ENCODE peak calls at places on chromosomes 1 and 21, in six cellular contexts. A is sigmoid colon, O is gastrocnemius medialis, M is tibial nerve, F is HL-60, I is heart right ventricle. Y is an unnamed sample.

GRCh38 chr1:53669511-53670191 is 69.3 kb downstream of the GLIS1 start:
- DNase-seq in A (no peak), F (no peak), I (no peak), O (no peak), M (no peak), Y (no peak)

GRCh38 chr1:10968411-10968826 is 44.0 kb upstream of the TARDBP start:
- DNase-seq in F (no peak), M (no peak), I (no peak), A (no peak), O (no peak), Y (no peak)

GRCh38 chr1:223445402-223445801 is 52.2 kb downstream of the CCDC185 start:
- DNase-seq in F (no peak), A (no peak), M (no peak), O (no peak), I (no peak), Y (no peak)

GRCh38 chr1:170194451-170194850 is 48.7 kb downstream of the NTMT2 start:
- DNase-seq in A (no peak), I (no peak), M (no peak), F (no peak), O (no peak), Y (no peak)

GRCh38 chr1:24908591-24909259 is 21.4 kb downstream of the RUNX3 start:
- DNase-seq in A (no peak), M (no peak), F (no peak), I (no peak), O (no peak), Y (no peak)

GRCh38 chr1:113928129-113928949 is 785 bp upstream of the HIPK1 start:
- DNase-seq in F (no peak), A (no peak), M (no peak), O (no peak), I (no peak), Y (no peak)

GRCh38 chr1:93474291-93474690 is 26.4 kb downstream of the FNBP1L start:
- DNase-seq in M (no peak), I (no peak), A (no peak), F (no peak), O (no peak), Y (no peak)

GRCh38 chr1:230165526-230165925 is 98.5 kb downstream of the GALNT2 start:
- DNase-seq in M (no peak), A (no peak), I (no peak), O (no peak), F (no peak), Y (no peak)

GRCh38 chr21:32463367-32463766 is 50.9 kb downstream of the EVA1C start:
- DNase-seq in I (no peak), F (no peak), M (no peak), O (no peak), A (no peak), Y (no peak)

GRCh38 chr1:178412400-178412770 is 84.4 kb downstream of the CLEC20A start:
- DNase-seq in O (no peak), I (no peak), M (no peak), F (no peak), A (no peak), Y (no peak)

GRCh38 chr1:6688001-6688400 is 13.6 kb downstream of the DNAJC11 start:
- DNase-seq in O (no peak), M (no peak), I (no peak), F (no peak), A (no peak), Y (no peak)

GRCh38 chr21:34845521-34846213 is 176.9 kb downstream of the CLIC6 start:
- DNase-seq in M (no peak), I (no peak), F (peak), O (no peak), A (no peak), Y (peak)

GRCh38 chr1:203663820-203664219 is 37.2 kb downstream of the ATP2B4 start:
- DNase-seq in A (no peak), M (no peak), O (no peak), I (no peak), F (no peak), Y (no peak)

GRCh38 chr1:171590022-171590421 is 32.0 kb upstream of the MYOCOS start:
- DNase-seq in F (no peak), M (no peak), A (no peak), I (no peak), O (no peak), Y (peak)

GRCh38 chr1:196309386-196309785 is 298.9 kb downstream of the KCNT2 start:
- DNase-seq in A (no peak), O (no peak), I (no peak), M (no peak), F (no peak), Y (peak)

GRCh38 chr21:29018540-29018939 is 609 bp downstream of the RWDD2B start:
- DNase-seq in I (no peak), F (no peak), O (no peak), M (no peak), A (no peak), Y (no peak)

GRCh38 chr1:160570847-160571246 is 8.4 kb downstream of the CD84 start:
- DNase-seq in O (no peak), F (no peak), I (no peak), A (no peak), M (no peak), Y (no peak)

GRCh38 chr1:195766709-195767108 is 841.5 kb downstream of the KCNT2 start:
- DNase-seq in A (no peak), F (no peak), I (no peak), O (no peak), M (no peak), Y (no peak)

GRCh38 chr1:69494171-69494570 is 73.6 kb upstream of the LRRC7 start:
- DNase-seq in I (no peak), A (no peak), F (no peak), M (no peak), O (no peak), Y (no peak)

GRCh38 chr1:17630048-17630830 is 90.7 kb downstream of the ARHGEF10L start:
- DNase-seq in A (peak), O (peak), I (peak), M (peak), F (peak), Y (no peak)

GRCh38 chr1:102796429-102796828 is 311.9 kb downstream of the COL11A1 start:
- DNase-seq in A (no peak), M (no peak), I (no peak), O (no peak), F (no peak), Y (no peak)

GRCh38 chr1:193102662-193103061 is 2.6 kb downstream of the GLRX2 start:
- DNase-seq in M (no peak), A (no peak), I (no peak), O (no peak), F (no peak), Y (no peak)

GRCh38 chr1:46244656-46245371 is 2.7 kb upstream of the RAD54L start:
- DNase-seq in O (no peak), I (no peak), F (peak), M (no peak), A (no peak), Y (no peak)

GRCh38 chr1:192943108-192943507 is 116.1 kb downstream of the UCHL5 start:
- DNase-seq in A (no peak), I (no peak), O (no peak), F (no peak), M (no peak), Y (no peak)

GRCh38 chr1:109255097-109255651 is 5.8 kb downstream of the CELSR2 start:
- DNase-seq in O (no peak), I (no peak), M (no peak), A (no peak), F (no peak), Y (no peak)

GRCh38 chr1:223504741-223505140 is 111.5 kb downstream of the CCDC185 start:
- DNase-seq in O (no peak), A (no peak), I (no peak), M (no peak), F (no peak), Y (peak)

GRCh38 chr1:60345621-60346020 is 272.1 kb upstream of the C1orf87 start:
- DNase-seq in M (no peak), O (no peak), A (no peak), I (no peak), F (no peak), Y (no peak)

GRCh38 chr21:38351961-38352521 is 95.2 kb downstream of the KCNJ15 start:
- DNase-seq in A (no peak), M (no peak), O (no peak), F (no peak), I (no peak), Y (peak)

GRCh38 chr1:59125711-59126320 is 171.1 kb upstream of the FGGY start:
- DNase-seq in M (no peak), A (no peak), O (no peak), I (no peak), F (no peak), Y (no peak)

GRCh38 chr1:41355356-41355755 is 5.9 kb upstream of the FOXO6 start:
- DNase-seq in O (no peak), A (no peak), I (no peak), F (no peak), M (no peak), Y (no peak)

GRCh38 chr1:156282143-156282478 is 514 bp downstream of the SMG5 start:
- DNase-seq in M (no peak), I (no peak), O (no peak), F (no peak), A (no peak), Y (no peak)

GRCh38 chr1:212968385-212968863 is 18.1 kb downstream of the VASH2 start:
- DNase-seq in I (no peak), M (no peak), O (no peak), A (peak), F (no peak), Y (no peak)

GRCh38 chr1:69913967-69914366 is 291.4 kb downstream of the LRRC40 start:
- DNase-seq in F (no peak), O (no peak), A (no peak), M (no peak), I (no peak), Y (peak)

GRCh38 chr1:97433094-97433493 is 487.7 kb downstream of the DPYD start:
- DNase-seq in A (no peak), O (no peak), F (no peak), M (no peak), I (no peak), Y (no peak)

GRCh38 chr1:78043436-78043835 is 2.3 kb upstream of the GIPC2 start:
- DNase-seq in F (no peak), M (no peak), O (no peak), I (no peak), A (no peak), Y (no peak)

GRCh38 chr1:9413143-9413876 is 120.6 kb downstream of the SPSB1 start:
- DNase-seq in M (peak), I (peak), O (peak), F (peak), A (peak), Y (peak)
- H3K4me3 ChIP-seq in M (peak), I (no peak), O (no peak), F (no peak), A (no peak), Y (no peak)

GRCh38 chr1:29230553-29231378 is at the start of gene MECR:
- DNase-seq in O (peak), M (peak), A (peak), I (peak), F (peak), Y (peak)
- TF ChIP-seq CTCF in O (peak), M (no peak), A (no peak), I (peak), F (no peak), Y (peak)

GRCh38 chr1:9841460-9841859 is 17.7 kb upstream of the CLSTN1 start:
- DNase-seq in O (no peak), A (no peak), F (no peak), M (no peak), I (no peak), Y (no peak)
- H3K27ac ChIP-seq in O (no peak), A (no peak), F (no peak), M (no peak), I (no peak), Y (no peak)

DNA sequence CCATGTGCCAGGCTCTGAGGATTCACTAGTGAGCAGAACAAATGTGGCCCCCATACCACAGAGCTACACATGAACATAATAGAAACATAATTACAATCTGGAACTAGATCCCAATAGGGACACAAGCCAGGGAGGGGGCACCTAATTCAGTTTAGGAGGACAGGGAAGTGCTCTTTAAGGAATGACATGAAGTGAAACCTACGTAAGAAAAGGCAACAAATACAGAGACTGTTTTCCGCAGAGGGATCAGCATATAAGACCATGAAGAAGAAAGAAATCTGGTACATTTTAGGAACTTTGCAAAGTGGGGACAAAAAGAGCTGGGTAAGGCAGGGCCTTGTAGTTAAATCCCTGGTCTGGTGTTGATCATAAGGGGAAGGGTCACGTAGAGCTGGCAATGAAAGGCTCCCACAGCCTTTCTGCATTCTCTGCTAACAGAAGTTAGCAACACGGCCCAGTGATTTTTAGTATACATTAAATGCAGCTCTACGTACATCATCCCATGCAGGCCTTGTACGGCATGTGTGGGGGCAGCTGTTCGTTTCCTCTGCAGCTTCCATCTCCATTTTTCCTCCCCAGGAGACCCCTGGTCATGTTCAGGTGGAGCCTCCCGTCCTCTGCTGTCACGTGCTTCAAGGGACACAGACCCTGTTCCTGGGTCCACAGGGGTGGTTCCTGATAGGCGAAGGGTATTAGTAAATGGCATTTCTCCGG is 26.8 kb upstream of the SLC30A1 start:
- DNase-seq in F (no peak), O (no peak), I (no peak), A (no peak), M (no peak), Y (no peak)
- H3K4me3 ChIP-seq in F (peak), O (no peak), I (no peak), A (no peak), M (peak), Y (no peak)

GRCh38 chr1:79380078-79380477 is 373.5 kb upstream of the ADGRL4 start:
- DNase-seq in M (no peak), A (no peak), F (no peak), I (no peak), O (no peak), Y (no peak)
- TF ChIP-seq CTCF in M (no peak), A (no peak), F (no peak), I (no peak), O (no peak), Y (no peak)

GRCh38 chr1:182197555-182197954 is 136.0 kb upstream of the ZNF648 start:
- DNase-seq in F (no peak), M (no peak), A (peak), O (peak), I (no peak), Y (no peak)
- H3K27ac ChIP-seq in F (no peak), M (peak), A (peak), O (peak), I (no peak), Y (no peak)

GRCh38 chr1:54894271-54894670 is 7.3 kb upstream of the DHCR24 start:
- DNase-seq in O (no peak), M (no peak), F (no peak), A (no peak), I (no peak), Y (no peak)
- H3K4me3 ChIP-seq in O (no peak), M (no peak), F (no peak), A (no peak), I (no peak), Y (no peak)

GRCh38 chr1:64748222-64748621 is 3.3 kb downstream of the RAVER2 start:
- DNase-seq in A (no peak), F (no peak), O (no peak), M (no peak), I (no peak), Y (no peak)
- TF ChIP-seq CTCF in A (no peak), F (no peak), O (no peak), M (no peak), I (no peak), Y (no peak)

GRCh38 chr1:110390692-110391232 is at the start of gene SLC16A4:
- DNase-seq in M (no peak), O (no peak), I (no peak), A (no peak), F (no peak), Y (no peak)

GRCh38 chr1:110393286-110393685 is 2.5 kb upstream of the SLC16A4 start:
- DNase-seq in A (no peak), O (no peak), M (no peak), F (no peak), I (no peak), Y (no peak)

GRCh38 chr1:110387048-110387748 is 3.6 kb downstream of the SLC16A4 start:
- DNase-seq in I (no peak), F (no peak), O (no peak), M (no peak), A (no peak), Y (no peak)

GRCh38 chr1:110393691-110394564 is 3.1 kb upstream of the SLC16A4 start:
- DNase-seq in A (no peak), O (no peak), F (no peak), I (no peak), M (no peak), Y (peak)

DNA sequence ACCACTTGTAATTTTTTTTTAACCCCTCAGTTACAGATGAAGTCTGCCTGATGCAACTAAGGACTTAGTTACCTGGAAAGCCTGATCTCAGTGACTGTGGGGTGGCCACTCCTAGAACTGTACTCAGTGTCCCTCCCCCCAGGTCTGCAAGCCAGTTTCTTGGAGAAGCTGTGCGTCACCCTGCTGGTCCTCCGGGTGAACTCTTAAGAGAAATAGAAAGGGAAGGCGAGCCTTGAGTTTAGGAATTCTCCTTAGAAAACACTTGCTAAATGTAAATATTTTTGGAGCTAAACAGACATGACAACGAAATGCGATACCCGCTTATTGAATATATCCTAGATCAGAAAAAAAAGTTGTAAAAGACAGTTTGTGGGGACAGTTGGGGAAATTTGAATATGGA is 730 bp downstream of the SLC16A4 start:
- DNase-seq in A (peak), M (peak), O (no peak), I (no peak), F (no peak), Y (no peak)
- H3K27ac ChIP-seq in A (peak), M (peak), O (no peak), I (no peak), F (no peak), Y (no peak)